ENCODE peak calls at places on chromosome 12, in six cellular contexts. O, X, U, E, B and H are unnamed samples.
A peak's percentile ranks its signal among the peaks of the same experiment; 100 is the strongest.

GRCh38 chr12:39764944-39765560 is 145.4 kb upstream of the ABCD2 start:
- DNase-seq in O (no peak), X (peak; percentile 32), U (peak; percentile 32), E (peak; percentile 10), B (peak; percentile 18), H (peak; percentile 7)

GRCh38 chr12:45425426-45425825 is 209.5 kb downstream of the ANO6 start:
- DNase-seq in O (no peak), X (no peak), U (no peak), E (no peak), B (peak; percentile 64), H (peak; percentile 68)

GRCh38 chr12:12608557-12608957 is 3.1 kb upstream of the CREBL2 start:
- DNase-seq in O (no peak), X (peak; percentile 12), U (peak; percentile 8), E (no peak), B (no peak), H (no peak)

GRCh38 chr12:76025601-76026575 is 5.7 kb downstream of the PHLDA1 start:
- DNase-seq in O (no peak), X (no peak), U (no peak), E (no peak), B (peak; percentile 64), H (no peak)

GRCh38 chr12:107684990-107685359 is 624 bp upstream of the PWP1 start:
- DNase-seq in O (no peak), X (no peak), U (peak; percentile 28), E (peak; percentile 66), B (no peak), H (no peak)

GRCh38 chr12:79358716-79359341 is 331.9 kb downstream of the PAWR start:
- DNase-seq in O (no peak), X (no peak), U (no peak), E (no peak), B (no peak), H (no peak)

GRCh38 chr12:126667340-126667739 is 1599.6 kb upstream of the TMEM132C start:
- DNase-seq in O (no peak), X (no peak), U (no peak), E (no peak), B (peak; percentile 82), H (no peak)

GRCh38 chr12:64722835-64723234 is 36.4 kb downstream of the GNS start:
- DNase-seq in O (no peak), X (no peak), U (no peak), E (no peak), B (no peak), H (no peak)

GRCh38 chr12:10900530-10900929 is 8.8 kb downstream of the TAS2R13 start:
- DNase-seq in O (no peak), X (no peak), U (no peak), E (no peak), B (no peak), H (no peak)

GRCh38 chr12:107377596-107378385 is 284.4 kb upstream of the CRY1 start:
- DNase-seq in O (no peak), X (no peak), U (no peak), E (no peak), B (no peak), H (no peak)

GRCh38 chr12:48880647-48881046 is 15.0 kb upstream of the RND1 start:
- DNase-seq in O (no peak), X (no peak), U (no peak), E (no peak), B (no peak), H (no peak)

GRCh38 chr12:128052341-128052740 is 214.6 kb upstream of the TMEM132C start:
- DNase-seq in O (no peak), X (no peak), U (no peak), E (no peak), B (no peak), H (peak; percentile 24)

GRCh38 chr12:88628856-88629509 is 48.7 kb upstream of the KITLG start:
- DNase-seq in O (no peak), X (no peak), U (no peak), E (no peak), B (no peak), H (no peak)

GRCh38 chr12:102946042-102946441 is 11.4 kb upstream of the ASCL1 start:
- DNase-seq in O (no peak), X (no peak), U (no peak), E (no peak), B (no peak), H (no peak)

GRCh38 chr12:102990419-102990818 is 32.9 kb downstream of the ASCL1 start:
- DNase-seq in O (no peak), X (no peak), U (no peak), E (no peak), B (no peak), H (no peak)

GRCh38 chr12:67921286-67921685 is 68.0 kb upstream of the IFNG-AS1 start:
- DNase-seq in O (no peak), X (no peak), U (no peak), E (no peak), B (no peak), H (no peak)

GRCh38 chr12:124289634-124290600 is 5.0 kb upstream of the RFLNA start:
- DNase-seq in O (no peak), X (peak; percentile 16), U (no peak), E (no peak), B (no peak), H (no peak)

GRCh38 chr12:64270411-64270810 is 48.3 kb upstream of the KICS2 start:
- DNase-seq in O (no peak), X (no peak), U (no peak), E (no peak), B (no peak), H (no peak)

GRCh38 chr12:121295746-121296617 is 527 bp downstream of the CAMKK2 start:
- DNase-seq in O (peak; percentile 47), X (peak; percentile 43), U (peak; percentile 33), E (peak; percentile 50), B (no peak), H (no peak)

GRCh38 chr12:48936379-48936979 is 11.2 kb upstream of the FKBP11 start:
- DNase-seq in O (peak; percentile 76), X (peak; percentile 81), U (peak; percentile 82), E (peak; percentile 65), B (no peak), H (no peak)

GRCh38 chr12:81992461-81992860 is 233.3 kb upstream of the PPFIA2 start:
- DNase-seq in O (no peak), X (peak; percentile 13), U (no peak), E (peak; percentile 13), B (no peak), H (no peak)

GRCh38 chr12:101828463-101829196 is 2.1 kb downstream of the GNPTAB start:
- DNase-seq in O (no peak), X (no peak), U (no peak), E (no peak), B (no peak), H (no peak)

GRCh38 chr12:6821271-6821673 is 349 bp upstream of the GPR162 start:
- DNase-seq in O (peak; percentile 71), X (peak; percentile 92), U (no peak), E (peak; percentile 87), B (no peak), H (no peak)

GRCh38 chr12:11718768-11719253 is 69.3 kb downstream of the ETV6 start:
- DNase-seq in O (no peak), X (no peak), U (no peak), E (peak; percentile 30), B (peak; percentile 60), H (peak; percentile 70)

GRCh38 chr12:131222271-131223139 is 268.8 kb downstream of the ADGRD1 start:
- DNase-seq in O (no peak), X (peak; percentile 97), U (no peak), E (no peak), B (no peak), H (no peak)

GRCh38 chr12:93762059-93762719 is 85.0 kb downstream of the CRADD start:
- DNase-seq in O (no peak), X (no peak), U (no peak), E (no peak), B (no peak), H (no peak)

GRCh38 chr12:50603817-50604639 is 99.2 kb downstream of the DIP2B start:
- DNase-seq in O (peak; percentile 74), X (no peak), U (no peak), E (no peak), B (no peak), H (no peak)

GRCh38 chr12:100123316-100124095 is 19.2 kb downstream of the BLTP3B start:
- DNase-seq in O (no peak), X (no peak), U (no peak), E (no peak), B (no peak), H (no peak)

GRCh38 chr12:120687570-120688289 is 781 bp downstream of the MLEC start:
- DNase-seq in O (no peak), X (peak; percentile 32), U (no peak), E (peak; percentile 54), B (no peak), H (no peak)